ENCODE peak calls at places on chromosomes 16 and 17, in four cellular contexts. N is H1, K is GM12878, E is K562. X is an unnamed sample.

GRCh38 chr17:233473-233941 is 52.1 kb upstream of the DOC2B start:
- DNase-seq in N (no peak), E (no peak), K (no peak), X (peak)

GRCh38 chr17:14760212-14760611 is 459.3 kb downstream of the HS3ST3B1 start:
- DNase-seq in E (no peak), K (no peak), N (no peak), X (no peak)

GRCh38 chr16:29811170-29811895 is 660 bp upstream of the PRRT2 start:
- DNase-seq in K (peak), E (peak), N (peak), X (peak)

GRCh38 chr16:22627043-22627442 is 116.4 kb downstream of the NPIPB5 start:
- DNase-seq in N (no peak), E (no peak), K (no peak), X (no peak)

GRCh38 chr17:68515238-68515637 is 3.0 kb downstream of the PRKAR1A start:
- DNase-seq in K (no peak), E (no peak), N (no peak), X (no peak)

GRCh38 chr17:7562208-7562605 is 488 bp downstream of the SENP3 start:
- DNase-seq in K (no peak), E (no peak), N (no peak), X (no peak)

GRCh38 chr16:56610609-56611111 is 2.3 kb downstream of the MT2A start:
- DNase-seq in E (no peak), N (no peak), K (no peak), X (no peak)

GRCh38 chr17:74924250-74924948 is at the start of gene OTOP2:
- DNase-seq in N (peak), K (no peak), E (no peak), X (no peak)

GRCh38 chr17:82963104-82963950 is 116.1 kb upstream of the METRNL start:
- DNase-seq in E (no peak), N (peak), K (no peak), X (no peak)

DNA sequence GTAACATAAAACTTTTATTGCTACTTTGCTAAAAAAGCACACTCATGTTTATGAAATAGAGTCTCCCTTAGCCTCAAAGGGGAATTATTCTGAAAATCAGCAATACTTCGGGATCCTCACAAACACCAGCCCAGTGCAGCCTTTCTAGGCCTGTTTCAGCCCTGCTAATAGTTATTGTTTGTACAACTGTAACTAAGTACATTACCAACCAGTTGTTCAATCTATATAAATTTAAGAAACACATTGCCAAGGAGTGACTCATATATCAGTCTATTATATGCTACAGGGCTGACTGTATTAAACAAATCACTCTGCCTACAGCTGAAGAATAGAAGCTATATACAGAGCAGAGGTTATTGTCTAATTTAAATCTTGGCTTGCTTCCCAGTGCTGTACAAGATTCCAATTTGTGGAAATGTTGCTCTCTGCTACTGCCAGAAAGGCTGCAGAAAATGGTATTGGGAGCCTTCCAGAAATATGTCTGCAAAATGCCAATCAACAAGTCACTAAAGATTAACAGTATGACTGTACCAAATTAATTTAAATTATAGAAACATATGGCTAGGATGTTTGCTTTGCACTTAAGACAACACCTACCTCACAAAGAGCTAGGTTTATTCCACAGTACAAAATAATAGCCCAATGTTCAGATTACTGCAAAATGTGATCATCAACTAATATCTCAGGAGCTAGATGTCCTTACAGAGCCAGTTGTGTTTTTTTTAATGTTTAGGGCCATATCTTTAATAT is 49.7 kb downstream of the TOX3 start:
- DNase-seq in N (no peak), E (no peak), K (no peak), X (peak)
- TF ChIP-seq SRF in N (no peak), E (no peak), K (no peak), X (no peak)

GRCh38 chr16:84093120-84093878 is 23.4 kb downstream of the MBTPS1 start:
- DNase-seq in K (no peak), E (no peak), N (no peak), X (no peak)
- TF ChIP-seq USF2 in K (no peak), E (no peak), N (no peak), X (no peak)

GRCh38 chr16:8958344-8958808 is 5.3 kb downstream of the USP7 start:
- DNase-seq in E (peak), N (no peak), K (no peak), X (no peak)
- TF ChIP-seq SRF in E (no peak), N (no peak), K (no peak), X (no peak)

GRCh38 chr17:40015998-40016691 is 905 bp downstream of the CSF3 start:
- DNase-seq in N (no peak), E (no peak), K (no peak), X (no peak)
- TF ChIP-seq USF2 in N (no peak), E (no peak), K (no peak), X (no peak)

GRCh38 chr17:79537686-79538085 is 73.2 kb downstream of the RBFOX3 start:
- DNase-seq in E (no peak), K (no peak), N (no peak), X (no peak)
- TF ChIP-seq SRF in E (no peak), K (no peak), N (no peak), X (no peak)

GRCh38 chr16:1448536-1449116 is 4.3 kb upstream of the CCDC154 start:
- DNase-seq in E (no peak), K (no peak), N (no peak), X (no peak)

GRCh38 chr16:1447965-1448364 is 3.6 kb upstream of the CCDC154 start:
- DNase-seq in K (no peak), N (no peak), E (no peak), X (no peak)

GRCh38 chr16:1445518-1446197 is 1.3 kb upstream of the CCDC154 start:
- DNase-seq in E (no peak), N (no peak), K (no peak), X (no peak)

GRCh38 chr16:1444730-1445517 is 568 bp upstream of the CCDC154 start:
- DNase-seq in K (no peak), E (no peak), N (no peak), X (no peak)

DNA sequence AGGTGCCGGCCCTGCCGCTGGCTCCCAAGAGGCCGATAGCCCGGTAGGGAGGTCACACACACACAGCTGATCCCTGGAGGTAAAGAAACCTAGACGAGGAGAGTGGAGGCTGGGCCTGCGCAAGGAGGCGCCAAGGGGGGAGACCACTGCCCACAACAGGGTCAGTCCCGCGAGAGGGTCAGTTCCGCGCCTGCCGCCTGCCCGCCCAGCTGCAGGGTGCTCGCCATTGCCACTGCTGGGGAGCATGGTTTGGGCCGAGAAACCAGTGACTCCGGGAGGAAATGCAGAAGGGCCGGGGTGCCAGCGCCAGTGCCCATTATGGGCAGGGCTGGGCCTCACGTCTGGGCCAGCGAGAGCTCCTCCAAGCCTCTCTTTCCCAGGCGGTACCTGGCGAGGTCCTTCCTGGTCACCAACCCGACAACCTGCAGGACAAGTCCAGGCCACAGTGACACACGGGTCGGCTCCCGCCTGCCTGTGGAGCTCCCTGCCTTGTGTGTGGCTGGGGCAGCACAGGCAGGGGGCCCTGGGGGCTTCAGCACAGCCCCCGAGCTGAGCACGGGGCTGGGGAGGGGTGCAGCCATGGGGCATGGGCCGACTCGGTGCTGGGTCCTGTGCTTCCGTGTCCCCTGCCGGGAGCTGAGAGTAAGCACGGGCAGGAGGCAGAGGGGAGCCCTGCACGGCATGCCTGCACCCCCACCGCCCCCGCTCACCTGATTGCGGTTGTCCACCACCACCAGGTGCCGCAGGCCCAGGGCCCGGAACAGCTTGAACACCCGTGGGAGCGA is 2.1 kb upstream of the CCDC154 start:
- DNase-seq in K (no peak), N (no peak), E (no peak), X (no peak)
- TF ChIP-seq USF2 in K (no peak), N (no peak), E (no peak), X (no peak)

GRCh38 chr16:66612422-66612821 is 7.9 kb downstream of the CMTM3 start:
- DNase-seq in K (no peak), E (no peak), N (no peak), X (no peak)

GRCh38 chr16:66614161-66614802 is 9.8 kb downstream of the CMTM3 start:
- DNase-seq in K (no peak), N (no peak), E (no peak), X (peak)

GRCh38 chr16:66609139-66609510 is 4.6 kb downstream of the CMTM3 start:
- DNase-seq in E (no peak), K (no peak), N (no peak), X (no peak)

GRCh38 chr16:66608241-66609138 is 4.0 kb downstream of the CMTM3 start:
- DNase-seq in K (no peak), E (peak), N (peak), X (peak)

GRCh38 chr16:66610111-66610820 is 5.8 kb downstream of the CMTM3 start:
- DNase-seq in K (no peak), N (no peak), E (no peak), X (no peak)
- TF ChIP-seq SRF in K (no peak), N (no peak), E (no peak), X (no peak)

DNA sequence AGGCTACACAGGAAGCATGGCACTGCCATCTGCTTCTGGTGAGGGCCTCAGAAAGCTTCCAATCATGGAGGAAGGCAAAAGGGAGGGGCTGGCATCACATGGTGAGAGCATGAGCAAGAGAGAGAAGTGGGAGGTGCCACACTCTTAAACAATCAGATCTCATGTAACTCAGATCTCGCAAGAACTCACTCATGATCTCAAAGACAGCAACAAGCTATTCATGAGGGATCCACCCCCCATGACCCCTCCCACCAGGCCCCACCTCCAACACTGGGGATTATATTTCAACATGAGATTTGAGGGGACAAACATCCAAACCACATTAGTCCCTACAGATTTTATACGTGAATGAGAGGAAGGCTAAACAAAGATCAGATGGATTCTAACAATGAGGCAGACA is 8.9 kb upstream of the TMEM132E start:
- DNase-seq in E (peak), N (no peak), K (no peak), X (no peak)
- TF ChIP-seq USF2 in E (no peak), N (no peak), K (no peak), X (no peak)